ENCODE peak calls at places on chromosomes 16 and 17, in nine cellular contexts. F is OCI-LY7; X is astrocyte of the cerebellum; J is NCI-H1048; R is activated CD4-positive, alpha-beta T cell treated with anti-CD3 and anti-CD28 coated beads, Interleukin-2, amount 10 ng/mL, durations not matched to agents 7 days and 5 days; L is neural crest cell; M is fibroblast of the aortic adventitia; C is stimulated activated naive CD8-positive, alpha-beta T cell treated with anti-CD3 and anti-CD28 coated beads, Interleukin-15, Interleukin-2, amounts not matched to agents 100 U/mL and 50 U/mL, for 24 hours; V is Daoy. G is an unnamed sample.

GRCh38 chr17:3004925-3005324 is 58.5 kb downstream of the OR1D5 start:
- DNase-seq in X (no peak), J (no peak), M (no peak), C (no peak), F (peak), V (no peak), L (no peak), R (no peak), G (no peak)

GRCh38 chr16:1152123-1152638 is 725 bp upstream of the CACNA1H start:
- DNase-seq in C (peak), X (no peak), J (no peak), F (no peak), R (peak), M (no peak), V (no peak), L (peak), G (peak)

GRCh38 chr16:15507299-15507958 is 73.0 kb downstream of the BMERB1 start:
- DNase-seq in C (no peak), J (no peak), L (no peak), R (no peak), M (peak), V (peak), X (no peak), F (no peak), G (no peak)

GRCh38 chr17:49624896-49625295 is 49.2 kb downstream of the NXPH3 start:
- DNase-seq in L (no peak), C (no peak), V (no peak), M (peak), X (no peak), R (no peak), F (no peak), J (no peak), G (no peak)

GRCh38 chr16:22641030-22641671 is 130.5 kb downstream of the NPIPB5 start:
- DNase-seq in L (no peak), J (no peak), C (peak), X (no peak), M (peak), F (peak), R (peak), V (peak), G (peak)

GRCh38 chr17:80163315-80163714 is 6.5 kb upstream of the CARD14 start:
- DNase-seq in M (no peak), L (no peak), R (no peak), C (no peak), J (no peak), V (no peak), F (no peak), X (no peak), G (no peak)

GRCh38 chr16:88685156-88686061 is 898 bp downstream of the SNAI3 start:
- DNase-seq in L (no peak), F (peak), J (no peak), M (peak), C (peak), R (peak), X (no peak), V (peak), G (peak)

GRCh38 chr17:17809527-17810373 is 27.0 kb downstream of the SREBF1 start:
- DNase-seq in X (no peak), J (no peak), M (peak), F (no peak), C (no peak), L (peak), V (no peak), R (no peak), G (peak)

GRCh38 chr16:17379121-17379571 is 91.6 kb downstream of the XYLT1 start:
- DNase-seq in C (no peak), M (peak), X (no peak), F (no peak), L (no peak), R (no peak), V (no peak), J (no peak), G (no peak)

G was measured in endothelial cell.